ENCODE peak calls at places on chromosome 1, in nine cellular contexts. One of them, this sample, is unnamed. For H4K20me1, the result is how much of the 10 kb centered on the place peaks cover.

GRCh38 chr1:198656500-198656932 is 17.7 kb downstream of the PTPRC start:
- DNase-seq in IMR-90: no peak
- DNase-seq in H9: no peak
- DNase-seq in H1: no peak
- DNase-seq in GM23338: peak
- DNase-seq in hepatocyte: peak
- DNase-seq in fibroblast of lung: no peak
- DNase-seq in mammary epithelial cell: peak
- DNase-seq in PC-3: peak
- DNase-seq in this sample: no peak

GRCh38 chr1:235516862-235517446 is 12.7 kb upstream of the B3GALNT2 start:
- DNase-seq in H1: no peak
- DNase-seq in IMR-90: no peak
- DNase-seq in hepatocyte: no peak
- DNase-seq in mammary epithelial cell: no peak
- DNase-seq in fibroblast of lung: no peak
- DNase-seq in PC-3: no peak
- DNase-seq in H9: no peak
- DNase-seq in GM23338: no peak
- DNase-seq in this sample: no peak

GRCh38 chr1:181089017-181089776 is 697 bp downstream of the IER5 start:
- DNase-seq in hepatocyte: peak
- DNase-seq in H9: no peak
- DNase-seq in PC-3: no peak
- DNase-seq in IMR-90: no peak
- DNase-seq in mammary epithelial cell: no peak
- DNase-seq in GM23338: peak
- DNase-seq in fibroblast of lung: no peak
- DNase-seq in H1: no peak
- DNase-seq in this sample: peak

GRCh38 chr1:237416924-237417655 is 375.1 kb downstream of the RYR2 start:
- DNase-seq in hepatocyte: no peak
- DNase-seq in IMR-90: no peak
- DNase-seq in PC-3: no peak
- DNase-seq in mammary epithelial cell: no peak
- DNase-seq in H9: no peak
- DNase-seq in H1: no peak
- DNase-seq in GM23338: no peak
- DNase-seq in fibroblast of lung: no peak
- DNase-seq in this sample: no peak

GRCh38 chr1:111140680-111140967 is 601 bp downstream of the CEPT1 start:
- DNase-seq in H9: peak
- DNase-seq in PC-3: peak
- DNase-seq in mammary epithelial cell: peak
- DNase-seq in H1: no peak
- DNase-seq in GM23338: peak
- DNase-seq in IMR-90: peak
- DNase-seq in hepatocyte: peak
- DNase-seq in fibroblast of lung: peak
- DNase-seq in this sample: peak

GRCh38 chr1:53473463-53473862 is 14.3 kb downstream of the DMRTB1 start:
- DNase-seq in hepatocyte: no peak
- DNase-seq in IMR-90: peak
- DNase-seq in fibroblast of lung: peak
- DNase-seq in H9: no peak
- DNase-seq in GM23338: no peak
- DNase-seq in mammary epithelial cell: no peak
- DNase-seq in PC-3: peak
- DNase-seq in H1: no peak
- DNase-seq in this sample: no peak

GRCh38 chr1:24318988-24319863 is at the start of gene GRHL3:
- DNase-seq in H9: peak
- DNase-seq in GM23338: peak
- DNase-seq in IMR-90: no peak
- DNase-seq in PC-3: peak
- DNase-seq in mammary epithelial cell: peak
- DNase-seq in fibroblast of lung: no peak
- DNase-seq in hepatocyte: peak
- DNase-seq in H1: peak
- DNase-seq in this sample: peak

GRCh38 chr1:221724931-221725605 is 16.8 kb downstream of the DUSP10 start:
- DNase-seq in fibroblast of lung: peak
- DNase-seq in PC-3: peak
- DNase-seq in IMR-90: peak
- DNase-seq in hepatocyte: no peak
- DNase-seq in GM23338: no peak
- DNase-seq in mammary epithelial cell: peak
- DNase-seq in H1: no peak
- DNase-seq in H9: no peak
- DNase-seq in this sample: peak

GRCh38 chr1:197868751-197869501 is 33.5 kb upstream of the C1orf53 start:
- DNase-seq in H9: peak
- DNase-seq in GM23338: peak
- DNase-seq in PC-3: peak
- DNase-seq in H1: no peak
- DNase-seq in IMR-90: peak
- DNase-seq in fibroblast of lung: peak
- DNase-seq in mammary epithelial cell: peak
- DNase-seq in hepatocyte: peak
- DNase-seq in this sample: peak

GRCh38 chr1:156926175-156926574 is 5.7 kb downstream of the LRRC71 start:
- DNase-seq in H1: no peak
- DNase-seq in GM23338: no peak
- DNase-seq in fibroblast of lung: peak
- DNase-seq in PC-3: peak
- DNase-seq in mammary epithelial cell: peak
- DNase-seq in IMR-90: peak
- DNase-seq in hepatocyte: peak
- DNase-seq in H9: no peak
- DNase-seq in this sample: peak

GRCh38 chr1:66374561-66375111 is 159.3 kb upstream of the SGIP1 start:
- DNase-seq in H9: no peak
- DNase-seq in IMR-90: peak
- DNase-seq in hepatocyte: no peak
- DNase-seq in GM23338: no peak
- DNase-seq in H1: no peak
- DNase-seq in PC-3: peak
- DNase-seq in mammary epithelial cell: peak
- DNase-seq in fibroblast of lung: peak
- DNase-seq in this sample: peak

GRCh38 chr1:193431265-193431977 is 245.0 kb upstream of the B3GALT2 start:
- DNase-seq in GM23338: no peak
- DNase-seq in hepatocyte: no peak
- DNase-seq in PC-3: peak
- DNase-seq in fibroblast of lung: no peak
- DNase-seq in H9: no peak
- DNase-seq in H1: no peak
- DNase-seq in mammary epithelial cell: no peak
- DNase-seq in IMR-90: no peak
- DNase-seq in this sample: no peak

GRCh38 chr1:44338136-44338535 is 16.9 kb downstream of the ERI3 start:
- DNase-seq in H9: no peak
- DNase-seq in mammary epithelial cell: no peak
- DNase-seq in GM23338: no peak
- DNase-seq in hepatocyte: no peak
- DNase-seq in H1: no peak
- DNase-seq in fibroblast of lung: no peak
- DNase-seq in IMR-90: no peak
- DNase-seq in PC-3: no peak
- DNase-seq in this sample: no peak

GRCh38 chr1:44336668-44337067 is 18.4 kb downstream of the ERI3 start:
- DNase-seq in fibroblast of lung: no peak
- DNase-seq in IMR-90: no peak
- DNase-seq in hepatocyte: no peak
- DNase-seq in mammary epithelial cell: no peak
- DNase-seq in PC-3: no peak
- DNase-seq in H9: no peak
- DNase-seq in H1: no peak
- DNase-seq in GM23338: no peak
- DNase-seq in this sample: no peak

GRCh38 chr1:44333373-44333772 is 21.7 kb downstream of the ERI3 start:
- DNase-seq in fibroblast of lung: no peak
- DNase-seq in hepatocyte: no peak
- DNase-seq in GM23338: no peak
- DNase-seq in PC-3: no peak
- DNase-seq in mammary epithelial cell: no peak
- DNase-seq in IMR-90: no peak
- DNase-seq in H9: no peak
- DNase-seq in H1: no peak
- DNase-seq in this sample: no peak

GRCh38 chr1:44332505-44332904 is 22.6 kb downstream of the ERI3 start:
- DNase-seq in mammary epithelial cell: no peak
- DNase-seq in H9: no peak
- DNase-seq in fibroblast of lung: no peak
- DNase-seq in GM23338: no peak
- DNase-seq in hepatocyte: no peak
- DNase-seq in H1: no peak
- DNase-seq in IMR-90: no peak
- DNase-seq in PC-3: no peak
- DNase-seq in this sample: no peak

DNA sequence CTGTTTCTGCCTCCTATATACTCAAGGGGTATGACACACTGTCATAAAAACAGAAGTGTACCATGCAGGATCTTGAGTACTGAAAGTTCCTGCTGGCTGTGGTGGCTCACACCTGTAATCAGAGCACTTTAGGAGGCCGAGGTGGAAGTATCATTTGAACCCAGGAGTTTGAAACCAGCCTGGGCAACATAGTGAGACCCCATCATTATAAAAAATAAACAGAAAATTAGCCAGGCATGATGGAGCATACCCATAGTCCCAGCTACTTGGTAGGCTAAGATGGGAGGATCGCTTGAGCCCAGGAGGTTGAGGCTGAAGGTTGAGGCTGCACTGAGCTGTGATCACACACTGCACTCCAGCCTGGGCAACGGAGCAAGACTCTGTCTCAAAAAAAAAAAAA is 20.1 kb downstream of the ERI3 start:
- DNase-seq in IMR-90: no peak
- DNase-seq in GM23338: no peak
- DNase-seq in H1: no peak
- DNase-seq in H9: no peak
- DNase-seq in mammary epithelial cell: no peak
- DNase-seq in PC-3: no peak
- DNase-seq in hepatocyte: no peak
- DNase-seq in fibroblast of lung: no peak
- DNase-seq in this sample: no peak
- H4K20me1 ChIP-seq in IMR-90: under half
- H4K20me1 ChIP-seq in GM23338: under half
- H4K20me1 ChIP-seq in H1: under half
- H4K20me1 ChIP-seq in H9: under half
- H4K20me1 ChIP-seq in mammary epithelial cell: under half
- H4K20me1 ChIP-seq in PC-3: under half
- H4K20me1 ChIP-seq in hepatocyte: under half
- H4K20me1 ChIP-seq in fibroblast of lung: under half
- H4K20me1 ChIP-seq in this sample: under half

GRCh38 chr1:8374356-8374755 is 56.4 kb downstream of the SLC45A1 start:
- DNase-seq in IMR-90: no peak
- DNase-seq in H9: no peak
- DNase-seq in mammary epithelial cell: no peak
- DNase-seq in GM23338: no peak
- DNase-seq in PC-3: no peak
- DNase-seq in H1: no peak
- DNase-seq in fibroblast of lung: peak
- DNase-seq in hepatocyte: no peak
- DNase-seq in this sample: no peak

GRCh38 chr1:8377382-8377928 is 59.5 kb downstream of the SLC45A1 start:
- DNase-seq in fibroblast of lung: no peak
- DNase-seq in H9: no peak
- DNase-seq in PC-3: no peak
- DNase-seq in mammary epithelial cell: no peak
- DNase-seq in H1: no peak
- DNase-seq in hepatocyte: no peak
- DNase-seq in IMR-90: no peak
- DNase-seq in GM23338: no peak
- DNase-seq in this sample: no peak

GRCh38 chr1:8376358-8376840 is 58.5 kb downstream of the SLC45A1 start:
- DNase-seq in GM23338: no peak
- DNase-seq in fibroblast of lung: no peak
- DNase-seq in H1: no peak
- DNase-seq in PC-3: no peak
- DNase-seq in mammary epithelial cell: no peak
- DNase-seq in hepatocyte: no peak
- DNase-seq in IMR-90: no peak
- DNase-seq in H9: no peak
- DNase-seq in this sample: no peak

GRCh38 chr1:8373547-8374270 is 55.8 kb downstream of the SLC45A1 start:
- DNase-seq in PC-3: peak
- DNase-seq in H1: no peak
- DNase-seq in IMR-90: peak
- DNase-seq in mammary epithelial cell: peak
- DNase-seq in GM23338: peak
- DNase-seq in fibroblast of lung: peak
- DNase-seq in H9: no peak
- DNase-seq in hepatocyte: peak
- DNase-seq in this sample: peak

GRCh38 chr1:8374812-8375211 is 56.9 kb downstream of the SLC45A1 start:
- DNase-seq in H9: peak
- DNase-seq in mammary epithelial cell: peak
- DNase-seq in PC-3: peak
- DNase-seq in H1: no peak
- DNase-seq in GM23338: peak
- DNase-seq in hepatocyte: no peak
- DNase-seq in IMR-90: peak
- DNase-seq in fibroblast of lung: peak
- DNase-seq in this sample: no peak
- H4K20me1 ChIP-seq in H9: under half
- H4K20me1 ChIP-seq in mammary epithelial cell: under half
- H4K20me1 ChIP-seq in PC-3: under half
- H4K20me1 ChIP-seq in H1: under half
- H4K20me1 ChIP-seq in GM23338: under half
- H4K20me1 ChIP-seq in hepatocyte: half or more
- H4K20me1 ChIP-seq in IMR-90: half or more
- H4K20me1 ChIP-seq in fibroblast of lung: under half
- H4K20me1 ChIP-seq in this sample: under half

DNA sequence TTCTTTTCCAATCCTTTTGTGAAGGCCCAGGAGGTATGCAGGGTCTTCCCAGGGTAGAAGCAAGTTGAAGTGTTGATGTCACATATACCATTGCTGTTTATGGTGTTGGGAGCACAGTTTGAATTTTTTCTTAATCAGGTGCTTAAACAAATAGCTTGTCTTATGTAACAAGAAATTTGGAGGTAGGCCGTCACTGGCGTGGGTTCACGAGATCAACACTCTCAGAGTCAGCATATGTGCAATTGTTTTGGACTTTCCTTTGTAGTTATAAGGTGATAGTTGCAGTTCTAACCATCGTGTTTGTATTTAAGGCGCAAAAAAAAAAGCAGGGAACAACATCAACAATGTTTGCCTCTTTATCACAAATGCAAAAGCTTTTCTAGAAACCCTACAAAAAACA is 13.3 kb downstream of the FNBP1L start:
- DNase-seq in fibroblast of lung: no peak
- DNase-seq in mammary epithelial cell: no peak
- DNase-seq in H1: no peak
- DNase-seq in GM23338: peak
- DNase-seq in PC-3: no peak
- DNase-seq in hepatocyte: no peak
- DNase-seq in H9: no peak
- DNase-seq in IMR-90: no peak
- DNase-seq in this sample: no peak
- H4K20me1 ChIP-seq in fibroblast of lung: under half
- H4K20me1 ChIP-seq in mammary epithelial cell: under half
- H4K20me1 ChIP-seq in H1: under half
- H4K20me1 ChIP-seq in GM23338: half or more
- H4K20me1 ChIP-seq in PC-3: under half
- H4K20me1 ChIP-seq in hepatocyte: half or more
- H4K20me1 ChIP-seq in H9: under half
- H4K20me1 ChIP-seq in IMR-90: under half
- H4K20me1 ChIP-seq in this sample: under half

GRCh38 chr1:219184337-219184736 is 10.7 kb downstream of the LYPLAL1 start:
- DNase-seq in mammary epithelial cell: no peak
- DNase-seq in H9: no peak
- DNase-seq in H1: no peak
- DNase-seq in fibroblast of lung: no peak
- DNase-seq in hepatocyte: no peak
- DNase-seq in PC-3: no peak
- DNase-seq in IMR-90: no peak
- DNase-seq in GM23338: no peak
- DNase-seq in this sample: no peak
- H4K20me1 ChIP-seq in mammary epithelial cell: under half
- H4K20me1 ChIP-seq in H9: under half
- H4K20me1 ChIP-seq in H1: under half
- H4K20me1 ChIP-seq in fibroblast of lung: under half
- H4K20me1 ChIP-seq in hepatocyte: under half
- H4K20me1 ChIP-seq in PC-3: under half
- H4K20me1 ChIP-seq in IMR-90: under half
- H4K20me1 ChIP-seq in GM23338: under half
- H4K20me1 ChIP-seq in this sample: under half

This sample was measured in osteoblast.